ENCODE peak calls at places on chromosomes 2 and 18, in eight cellular contexts. E, R, K, Q, J, N, X and W are unnamed samples. For H3K4me1, the result is how much of the 10 kb centered on the place peaks cover.

GRCh38 chr2:66515743-66516142 is 80.8 kb downstream of the MEIS1 start:
- DNase-seq in R (no peak), K (no peak), N (no peak), Q (no peak), E (peak), J (no peak), X (no peak), W (no peak)

GRCh38 chr2:36468463-36469266 is 113.1 kb downstream of the CRIM1 start:
- DNase-seq in R (no peak), N (no peak), Q (no peak), E (peak), X (no peak), J (no peak), K (no peak), W (no peak)

GRCh38 chr18:30920356-30920755 is 122.2 kb downstream of the DSC3 start:
- DNase-seq in Q (no peak), J (no peak), N (no peak), K (no peak), E (no peak), X (no peak), R (no peak), W (no peak)

GRCh38 chr2:85234879-85235278 is 92.9 kb downstream of the TGOLN2 start:
- DNase-seq in R (no peak), E (no peak), X (peak), J (no peak), N (no peak), Q (no peak), K (no peak), W (no peak)

GRCh38 chr2:173522356-173522755 is 167.7 kb downstream of the CDCA7 start:
- DNase-seq in E (peak), J (no peak), Q (no peak), N (no peak), R (no peak), X (no peak), K (no peak), W (no peak)

GRCh38 chr2:127049927-127050802 is 56.8 kb downstream of the BIN1 start:
- DNase-seq in K (peak), E (peak), X (peak), J (peak), Q (peak), N (no peak), R (peak), W (no peak)

GRCh38 chr18:5894613-5895299 is 566 bp downstream of the TMEM200C start:
- DNase-seq in E (peak), J (peak), K (no peak), X (peak), R (peak), N (no peak), Q (peak), W (peak)

GRCh38 chr18:50715919-50716318 is 103.9 kb downstream of the MRO start:
- DNase-seq in R (no peak), X (no peak), E (no peak), N (no peak), Q (no peak), J (no peak), K (no peak), W (no peak)

GRCh38 chr2:201419057-201419635 is 32.1 kb downstream of the TRAK2 start:
- DNase-seq in J (no peak), X (no peak), K (no peak), N (no peak), Q (no peak), R (no peak), E (peak), W (no peak)

GRCh38 chr2:235570966-235571692 is 77.3 kb downstream of the AGAP1 start:
- DNase-seq in X (no peak), E (no peak), N (no peak), J (no peak), K (no peak), Q (no peak), R (no peak), W (no peak)
- H3K27ac ChIP-seq in X (no peak), E (no peak), N (no peak), J (no peak), K (no peak), Q (no peak), R (no peak), W (no peak)

GRCh38 chr2:240995041-240995960 is 3.1 kb upstream of the SNED1 start:
- DNase-seq in N (no peak), X (no peak), J (no peak), K (no peak), E (no peak), R (peak), Q (peak), W (peak)

GRCh38 chr2:240991378-240992263 is 6.8 kb upstream of the SNED1 start:
- DNase-seq in X (no peak), E (peak), K (peak), N (no peak), J (peak), Q (peak), R (peak), W (peak)

GRCh38 chr2:240992572-240993291 is 5.7 kb upstream of the SNED1 start:
- DNase-seq in E (no peak), R (peak), K (no peak), X (no peak), N (no peak), J (no peak), Q (peak), W (peak)

GRCh38 chr2:240994161-240994896 is 4.1 kb upstream of the SNED1 start:
- DNase-seq in N (no peak), K (no peak), J (no peak), Q (peak), E (no peak), R (peak), X (no peak), W (no peak)

GRCh38 chr2:240993446-240994160 is 4.8 kb upstream of the SNED1 start:
- DNase-seq in J (no peak), R (peak), K (no peak), E (no peak), X (no peak), N (no peak), Q (peak), W (no peak)
- H3K4me1 ChIP-seq in J (under half), R (under half), K (under half), E (under half), X (under half), N (under half), Q (under half), W (under half)

GRCh38 chr2:69175795-69176715 is 163.1 kb downstream of the ANTXR1 start:
- DNase-seq in E (no peak), Q (no peak), K (no peak), X (no peak), N (no peak), J (no peak), R (no peak), W (no peak)
- H3K27ac ChIP-seq in E (peak), Q (peak), K (no peak), X (no peak), N (no peak), J (peak), R (no peak), W (peak)

DNA sequence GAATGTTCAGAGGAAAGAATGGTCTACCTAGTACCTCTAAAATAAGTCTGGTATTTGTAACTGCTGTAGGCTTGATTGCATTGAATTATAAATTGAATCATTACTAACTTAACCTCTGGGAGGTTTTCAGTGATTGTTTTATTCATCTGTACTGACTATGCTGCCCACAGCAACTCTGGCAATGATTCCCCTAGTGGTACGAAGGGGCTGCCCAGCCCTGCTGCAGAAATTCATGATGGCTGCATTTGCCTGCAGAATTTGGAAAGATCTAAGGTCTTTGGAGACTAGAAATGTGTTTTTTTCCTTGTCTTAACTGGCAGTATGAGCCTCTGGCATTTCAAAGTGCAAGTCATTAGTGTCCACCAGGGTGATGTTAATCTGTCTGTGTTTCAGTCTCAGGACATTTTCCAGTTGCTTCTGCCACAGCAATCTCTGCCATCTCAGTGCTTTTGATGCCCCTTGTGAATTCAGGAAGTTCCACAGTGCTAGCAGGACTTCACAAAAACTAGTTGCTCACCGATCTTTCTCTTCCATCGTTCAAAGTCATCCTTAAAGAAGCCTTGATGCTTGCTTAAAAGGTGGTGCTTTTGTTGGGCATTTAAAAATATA is 13.5 kb upstream of the LRPPRC start:
- DNase-seq in E (no peak), R (no peak), K (no peak), N (no peak), J (no peak), Q (no peak), X (no peak), W (no peak)
- H3K4me1 ChIP-seq in E (under half), R (under half), K (under half), N (under half), J (under half), Q (under half), X (under half), W (under half)

GRCh38 chr18:12990662-12990976 is 543 bp upstream of the CEP192 start:
- DNase-seq in E (no peak), N (no peak), K (no peak), R (no peak), X (no peak), J (no peak), Q (no peak), W (no peak)

GRCh38 chr18:12989397-12990127 is 1.6 kb upstream of the CEP192 start:
- DNase-seq in X (no peak), K (no peak), E (no peak), J (no peak), R (no peak), Q (no peak), N (no peak), W (no peak)

GRCh38 chr18:12991839-12992216 is 666 bp downstream of the CEP192 start:
- DNase-seq in N (no peak), K (no peak), R (no peak), X (no peak), E (peak), J (no peak), Q (no peak), W (no peak)

GRCh38 chr18:12990977-12991838 is at the start of gene CEP192:
- DNase-seq in R (peak), N (peak), X (peak), Q (peak), E (peak), J (peak), K (peak), W (peak)

GRCh38 chr18:12990128-12990485 is 1.1 kb upstream of the CEP192 start:
- DNase-seq in K (no peak), E (no peak), R (no peak), J (no peak), Q (no peak), X (no peak), N (peak), W (no peak)
- H3K27ac ChIP-seq in K (no peak), E (peak), R (no peak), J (peak), Q (no peak), X (peak), N (no peak), W (peak)

GRCh38 chr2:217950401-217950871 is 52.4 kb downstream of the TNS1 start:
- DNase-seq in R (peak), J (no peak), X (no peak), E (no peak), Q (peak), N (no peak), K (peak), W (peak)

GRCh38 chr2:217949448-217949847 is 53.3 kb downstream of the TNS1 start:
- DNase-seq in Q (no peak), N (no peak), J (no peak), K (no peak), E (no peak), X (no peak), R (no peak), W (no peak)

GRCh38 chr2:217952409-217952808 is 50.4 kb downstream of the TNS1 start:
- DNase-seq in N (no peak), R (peak), J (no peak), K (peak), X (no peak), E (no peak), Q (peak), W (no peak)

GRCh38 chr2:217951521-217952247 is 51.1 kb downstream of the TNS1 start:
- DNase-seq in K (peak), N (no peak), Q (peak), X (no peak), R (peak), J (no peak), E (no peak), W (peak)

GRCh38 chr2:217951091-217951490 is 51.7 kb downstream of the TNS1 start:
- DNase-seq in J (no peak), Q (no peak), X (no peak), E (peak), N (no peak), R (no peak), K (no peak), W (no peak)
- H3K4me1 ChIP-seq in J (under half), Q (under half), X (under half), E (under half), N (under half), R (half or more), K (under half), W (under half)

DNA sequence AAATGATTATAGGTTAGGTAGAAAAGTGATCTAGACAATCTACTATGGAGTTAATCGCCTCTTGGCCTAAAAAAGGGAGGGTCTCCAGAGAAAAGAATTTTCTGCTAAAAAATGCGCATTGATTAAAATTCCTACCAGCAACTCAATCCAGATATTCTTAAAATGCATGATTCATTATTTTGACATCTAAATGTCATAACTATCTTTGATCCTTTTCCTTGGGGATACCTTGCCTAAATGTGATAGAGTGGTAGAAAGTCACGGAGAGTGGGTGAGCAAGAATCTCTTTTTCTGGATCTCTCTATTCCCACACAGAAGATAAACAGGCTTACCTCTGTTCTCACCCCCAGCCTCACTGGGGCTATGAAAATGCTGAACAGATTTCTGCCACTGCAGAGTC is 6.0 kb upstream of the ASXL3 start:
- DNase-seq in X (no peak), R (no peak), J (no peak), Q (no peak), K (no peak), N (no peak), E (no peak), W (no peak)
- H3K27ac ChIP-seq in X (no peak), R (no peak), J (no peak), Q (peak), K (no peak), N (no peak), E (no peak), W (no peak)